ENCODE peak calls at places on chromosome 17, in six cellular contexts. O is occipital lobe; F is epithelial cell of prostate; S is mesothelial cell of epicardium; U is stimulated activated naive B cell treated with anti-CD40 and anti-IgM and Interleukin-4, amounts not matched to agents 10 μg/mL and 1 μg/mL and 100 μg/mL, for 72 hours; E is H4. V is an unnamed sample.

GRCh38 chr17:80460286-80460881 is 16.0 kb downstream of the NPTX1 start:
- DNase-seq in O (no peak), F (no peak), S (no peak), U (no peak), E (no peak), V (no peak)

GRCh38 chr17:30336369-30337171 is 2.7 kb upstream of the TMIGD1 start:
- DNase-seq in O (no peak), F (no peak), S (no peak), U (peak), E (peak), V (peak)

GRCh38 chr17:33778505-33779398 is 476.3 kb upstream of the CCL2 start:
- DNase-seq in O (no peak), F (peak), S (peak), U (peak), E (peak), V (peak)

GRCh38 chr17:41367426-41368075 is 2.1 kb downstream of the KRT33B start:
- DNase-seq in O (no peak), F (no peak), S (no peak), U (no peak), E (no peak), V (peak)

GRCh38 chr17:76635659-76636360 is 7.7 kb downstream of the ST6GALNAC1 start:
- DNase-seq in O (no peak), F (no peak), S (no peak), U (no peak), E (no peak), V (no peak)

GRCh38 chr17:57945999-57946797 is 9.0 kb downstream of the CUEDC1 start:
- DNase-seq in O (no peak), F (peak), S (no peak), U (no peak), E (no peak), V (peak)

GRCh38 chr17:79947351-79948031 is 88.2 kb downstream of the TBC1D16 start:
- DNase-seq in O (no peak), F (no peak), S (no peak), U (no peak), E (peak), V (peak)

GRCh38 chr17:17146791-17147406 is 59.2 kb downstream of the PLD6 start:
- DNase-seq in O (no peak), F (no peak), S (no peak), U (no peak), E (no peak), V (no peak)

GRCh38 chr17:71237903-71238538 is 882.8 kb upstream of the SOX9 start:
- DNase-seq in O (no peak), F (peak), S (no peak), U (no peak), E (peak), V (peak)

GRCh38 chr17:19346351-19347255 is 15.9 kb downstream of the B9D1 start:
- DNase-seq in O (peak), F (no peak), S (no peak), U (no peak), E (peak), V (peak)

GRCh38 chr17:77858291-77859034 is 100.0 kb upstream of the TNRC6C start:
- DNase-seq in O (no peak), F (no peak), S (no peak), U (no peak), E (no peak), V (no peak)

GRCh38 chr17:71176315-71176714 is 944.5 kb upstream of the SOX9 start:
- DNase-seq in O (no peak), F (no peak), S (no peak), U (no peak), E (no peak), V (no peak)

GRCh38 chr17:15392326-15392739 is 50.9 kb upstream of the TEKT3 start:
- DNase-seq in O (no peak), F (peak), S (no peak), U (no peak), E (peak), V (peak)

GRCh38 chr17:43952724-43953666 is 745 bp downstream of the PYY start:
- DNase-seq in O (no peak), F (no peak), S (no peak), U (no peak), E (no peak), V (no peak)

GRCh38 chr17:39753514-39754160 is 15.9 kb downstream of the GRB7 start:
- DNase-seq in O (no peak), F (no peak), S (peak), U (no peak), E (no peak), V (no peak)

GRCh38 chr17:38415250-38416194 is 12.7 kb upstream of the ARHGAP23 start:
- DNase-seq in O (no peak), F (no peak), S (no peak), U (no peak), E (peak), V (no peak)

GRCh38 chr17:29592850-29593545 is at the start of gene ANKRD13B:
- DNase-seq in O (peak), F (no peak), S (no peak), U (peak), E (no peak), V (no peak)

GRCh38 chr17:75950421-75950820 is 9.6 kb upstream of the FBF1 start:
- DNase-seq in O (no peak), F (no peak), S (no peak), U (no peak), E (no peak), V (no peak)

GRCh38 chr17:50473901-50474300 is 4.8 kb upstream of the RSAD1 start:
- DNase-seq in O (no peak), F (no peak), S (no peak), U (no peak), E (no peak), V (no peak)

GRCh38 chr17:78970834-78971763 is 8.6 kb downstream of the LGALS3BP start:
- DNase-seq in O (peak), F (no peak), S (peak), U (peak), E (peak), V (peak)

V was measured in foreskin keratinocyte.